ENCODE peak calls at places on chromosomes 16 and 17, in four cellular contexts. T, V, W and H are unnamed samples.
A peak's percentile ranks its signal among the peaks of the same experiment; 100 is the strongest.

GRCh38 chr16:67264277-67264676 is 15.1 kb upstream of the PLEKHG4 start:
- DNase-seq in V (no peak), T (peak; percentile 40), W (no peak), H (no peak)

GRCh38 chr16:82460761-82461160 is 166.0 kb upstream of the CDH13 start:
- DNase-seq in T (no peak), V (no peak), W (no peak), H (no peak)

GRCh38 chr17:67366193-67367157 is at the start of gene PSMD12:
- DNase-seq in T (peak; percentile 96), W (peak; percentile 95), V (peak; percentile 97), H (peak; percentile 96)

GRCh38 chr16:87342978-87343752 is 26.0 kb upstream of the C16orf95 start:
- DNase-seq in T (no peak), W (no peak), V (no peak), H (no peak)

GRCh38 chr16:3027488-3027795 is 3.6 kb downstream of the THOC6 start:
- DNase-seq in T (no peak), V (no peak), W (no peak), H (no peak)

GRCh38 chr16:2205104-2205966 is at the start of gene MLST8:
- DNase-seq in W (peak; percentile 89), V (peak; percentile 88), T (peak; percentile 94), H (peak; percentile 88)

GRCh38 chr16:6484931-6485330 is 847.7 kb upstream of the RBFOX1 start:
- DNase-seq in T (no peak), V (no peak), W (no peak), H (no peak)

GRCh38 chr17:13593757-13594156 is 8.0 kb downstream of the HS3ST3A1 start:
- DNase-seq in W (no peak), T (no peak), V (no peak), H (no peak)

GRCh38 chr17:78442648-78443128 is 64.2 kb downstream of the PGS1 start:
- DNase-seq in W (peak; percentile 64), V (peak; percentile 88), T (peak; percentile 92), H (peak; percentile 87)

GRCh38 chr16:80997964-80998620 is 8.6 kb downstream of the CMC2 start:
- DNase-seq in W (no peak), T (no peak), V (peak; percentile 34), H (no peak)

GRCh38 chr17:74809031-74809430 is 32.9 kb upstream of the NAT9 start:
- DNase-seq in V (no peak), T (no peak), W (no peak), H (no peak)

GRCh38 chr17:45240905-45241314 is 19.2 kb downstream of the FMNL1 start:
- DNase-seq in W (no peak), V (no peak), T (no peak), H (no peak)

GRCh38 chr17:81102869-81103268 is 62.4 kb upstream of the PVALEF start:
- DNase-seq in W (no peak), V (no peak), T (no peak), H (no peak)

GRCh38 chr17:39357488-39357887 is 43.9 kb downstream of the FBXL20 start:
- DNase-seq in T (no peak), V (no peak), W (no peak), H (no peak)

GRCh38 chr17:39663340-39663687 is 1.8 kb upstream of the TCAP start:
- DNase-seq in V (no peak), T (no peak), W (no peak), H (no peak)

GRCh38 chr17:72646176-72646575 is 446.3 kb downstream of the SLC39A11 start:
- DNase-seq in T (no peak), V (no peak), W (no peak), H (no peak)

GRCh38 chr17:73481672-73482071 is 162.6 kb downstream of the SDK2 start:
- DNase-seq in T (no peak), W (no peak), V (no peak), H (no peak)

GRCh38 chr16:20073203-20074088 is at the start of gene GPR139:
- DNase-seq in V (no peak), W (no peak), T (no peak), H (no peak)

GRCh38 chr17:74042744-74043486 is 160.6 kb upstream of the RPL38 start:
- DNase-seq in T (peak; percentile 70), W (no peak), V (no peak), H (no peak)

GRCh38 chr17:71639865-71640264 is 481.0 kb upstream of the SOX9 start:
- DNase-seq in V (no peak), T (no peak), W (no peak), H (no peak)

GRCh38 chr16:85562102-85562786 is 50.9 kb upstream of the GSE1 start:
- DNase-seq in V (no peak), W (no peak), T (no peak), H (no peak)

GRCh38 chr16:88509749-88510069 is 56.6 kb downstream of the ZFPM1 start:
- DNase-seq in W (no peak), T (no peak), V (no peak), H (no peak)

GRCh38 chr16:88511060-88511459 is 58.0 kb downstream of the ZFPM1 start:
- DNase-seq in W (no peak), T (no peak), V (no peak), H (no peak)

GRCh38 chr16:88511911-88512310 is 58.3 kb upstream of the ZC3H18 start:
- DNase-seq in V (no peak), T (no peak), W (no peak), H (no peak)

GRCh38 chr16:88508868-88509748 is 56.0 kb downstream of the ZFPM1 start:
- DNase-seq in T (no peak), V (no peak), W (peak; percentile 53), H (no peak)

GRCh38 chr16:88510091-88510719 is 57.1 kb downstream of the ZFPM1 start:
- DNase-seq in W (no peak), T (no peak), V (no peak), H (no peak)
- TF ChIP-seq POLR2AphosphoS5 in W (no peak), T (no peak), V (no peak), H (no peak)

GRCh38 chr17:56510554-56511342 is 82.8 kb upstream of the NOG start:
- DNase-seq in V (no peak), T (no peak), W (no peak), H (no peak)
- H3K4me3 ChIP-seq in V (no peak overlapping the region), T (no peak overlapping the region), W (no peak overlapping the region), H (no peak overlapping the region)

DNA sequence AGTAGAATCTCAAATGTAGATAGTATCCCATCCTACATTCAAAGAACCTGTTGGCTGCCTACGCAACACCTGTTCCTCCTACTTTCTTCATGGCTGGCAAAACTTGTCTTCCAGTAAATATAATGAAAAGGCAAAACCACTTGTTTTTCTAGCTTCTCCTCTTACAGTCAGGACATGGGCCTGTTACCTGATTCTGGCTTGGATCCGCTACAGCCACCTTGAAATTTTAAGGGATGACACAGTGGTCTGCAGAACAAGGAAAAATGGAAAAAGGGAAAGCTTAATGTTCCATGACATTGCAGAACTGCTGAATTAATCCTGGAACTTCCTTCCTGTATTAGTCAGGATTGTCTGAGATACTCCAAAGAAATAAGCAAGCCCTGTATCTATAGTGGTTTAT is 224.0 kb downstream of the MAP2K6 start:
- DNase-seq in W (no peak), T (no peak), V (no peak), H (no peak)
- TF ChIP-seq EP300 in W (no peak), T (no peak), V (no peak), H (no peak)

GRCh38 chr16:56268799-56269198 is 77.5 kb downstream of the GNAO1 start:
- DNase-seq in W (no peak), T (peak; percentile 62), V (no peak), H (no peak)
- TF ChIP-seq POLR2AphosphoS5 in W (no peak), T (no peak), V (no peak), H (no peak)

GRCh38 chr17:4944554-4945175 is 3.7 kb downstream of the PFN1 start:
- DNase-seq in T (no peak), W (no peak), V (no peak), H (no peak)
- H3K4me3 ChIP-seq in T (no peak overlapping the region), W (no peak overlapping the region), V (peak overlapping the region; percentile 4), H (no peak overlapping the region)